ENCODE peak calls at places on chromosome 22, in nine cellular contexts. P is ovary, Q is colonic mucosa, G is heart left ventricle, H is tibial nerve, F is transverse colon, O is neuronal stem cell, L is brain microvascular endothelial cell, B is A549. J is an unnamed sample.

GRCh38 chr22:42134033-42135020 is 3.7 kb upstream of the CYP2D6 start:
- DNase-seq in P (no peak), Q (no peak), G (no peak), H (no peak), F (no peak), O (no peak), L (no peak), B (no peak), J (no peak)

GRCh38 chr22:41504397-41504796 is 35.5 kb downstream of the ACO2 start:
- DNase-seq in P (no peak), Q (no peak), G (peak), H (no peak), F (no peak), O (no peak), L (peak), B (no peak), J (no peak)

GRCh38 chr22:27238935-27239510 is 562.5 kb downstream of the MN1 start:
- DNase-seq in P (peak), Q (no peak), G (peak), H (no peak), F (no peak), O (no peak), L (peak), B (peak), J (peak)

GRCh38 chr22:49780992-49781782 is 46.5 kb downstream of the BRD1 start:
- DNase-seq in P (no peak), Q (no peak), G (no peak), H (no peak), F (no peak), O (no peak), L (no peak), B (no peak), J (no peak)

GRCh38 chr22:43144949-43145348 is 1.8 kb upstream of the MCAT start:
- DNase-seq in P (no peak), Q (no peak), G (no peak), H (no peak), F (no peak), O (no peak), L (no peak), B (no peak), J (no peak)

GRCh38 chr22:43272869-43273318 is 70.3 kb downstream of the SCUBE1 start:
- DNase-seq in P (peak), Q (no peak), G (peak), H (no peak), F (no peak), O (no peak), L (no peak), B (no peak), J (no peak)

GRCh38 chr22:25419247-25420113 is 145.0 kb upstream of the GRK3 start:
- DNase-seq in P (no peak), Q (peak), G (no peak), H (no peak), F (peak), O (no peak), L (peak), B (no peak), J (peak)

GRCh38 chr22:48051796-48052620 is 1289.6 kb downstream of the TBC1D22A start:
- DNase-seq in P (no peak), Q (no peak), G (no peak), H (no peak), F (no peak), O (no peak), L (no peak), B (no peak), J (no peak)

GRCh38 chr22:27101288-27101687 is 443.9 kb downstream of the MIAT start:
- DNase-seq in P (no peak), Q (no peak), G (no peak), H (no peak), F (no peak), O (no peak), L (no peak), B (no peak), J (no peak)

GRCh38 chr22:17968126-17968525 is 56.2 kb downstream of the MICAL3 start:
- DNase-seq in P (no peak), Q (no peak), G (no peak), H (no peak), F (no peak), O (no peak), L (no peak), B (no peak), J (no peak)

GRCh38 chr22:38756631-38757463 is 1.0 kb upstream of the SUN2 start:
- DNase-seq in P (no peak), Q (peak), G (peak), H (no peak), F (peak), O (no peak), L (no peak), B (no peak), J (no peak)

GRCh38 chr22:44667829-44668189 is 34.2 kb upstream of the PRR5 start:
- DNase-seq in P (no peak), Q (no peak), G (no peak), H (no peak), F (peak), O (no peak), L (no peak), B (no peak), J (no peak)

GRCh38 chr22:48957311-48957986 is 870.2 kb downstream of the BRD1 start:
- DNase-seq in P (no peak), Q (peak), G (no peak), H (no peak), F (peak), O (no peak), L (no peak), B (no peak), J (no peak)

GRCh38 chr22:40487663-40488249 is 117.4 kb downstream of the SGSM3 start:
- DNase-seq in P (no peak), Q (no peak), G (no peak), H (no peak), F (no peak), O (no peak), L (no peak), B (peak), J (no peak)

GRCh38 chr22:45009881-45010531 is at the start of gene PHF21B:
- DNase-seq in P (peak), Q (peak), G (peak), H (no peak), F (no peak), O (peak), L (no peak), B (peak), J (peak)

GRCh38 chr22:42174062-42174461 is 43.5 kb upstream of the CYP2D6 start:
- DNase-seq in P (no peak), Q (no peak), G (no peak), H (no peak), F (no peak), O (no peak), L (no peak), B (no peak), J (no peak)

GRCh38 chr22:50526849-50527801 is 1.7 kb upstream of the SCO2 start:
- DNase-seq in P (no peak), Q (peak), G (peak), H (no peak), F (peak), O (no peak), L (no peak), B (peak), J (peak)

GRCh38 chr22:19831016-19831415 is 23.7 kb downstream of the GNB1L start:
- DNase-seq in P (no peak), Q (peak), G (no peak), H (no peak), F (no peak), O (no peak), L (no peak), B (no peak), J (no peak)

GRCh38 chr22:46625843-46626349 is 5.7 kb downstream of the GRAMD4 start:
- DNase-seq in P (no peak), Q (no peak), G (no peak), H (no peak), F (no peak), O (no peak), L (no peak), B (no peak), J (no peak)
- H3K27ac ChIP-seq in P (no peak), Q (no peak), G (no peak), H (no peak), F (no peak), O (no peak), L (no peak), B (no peak), J (no peak)

DNA sequence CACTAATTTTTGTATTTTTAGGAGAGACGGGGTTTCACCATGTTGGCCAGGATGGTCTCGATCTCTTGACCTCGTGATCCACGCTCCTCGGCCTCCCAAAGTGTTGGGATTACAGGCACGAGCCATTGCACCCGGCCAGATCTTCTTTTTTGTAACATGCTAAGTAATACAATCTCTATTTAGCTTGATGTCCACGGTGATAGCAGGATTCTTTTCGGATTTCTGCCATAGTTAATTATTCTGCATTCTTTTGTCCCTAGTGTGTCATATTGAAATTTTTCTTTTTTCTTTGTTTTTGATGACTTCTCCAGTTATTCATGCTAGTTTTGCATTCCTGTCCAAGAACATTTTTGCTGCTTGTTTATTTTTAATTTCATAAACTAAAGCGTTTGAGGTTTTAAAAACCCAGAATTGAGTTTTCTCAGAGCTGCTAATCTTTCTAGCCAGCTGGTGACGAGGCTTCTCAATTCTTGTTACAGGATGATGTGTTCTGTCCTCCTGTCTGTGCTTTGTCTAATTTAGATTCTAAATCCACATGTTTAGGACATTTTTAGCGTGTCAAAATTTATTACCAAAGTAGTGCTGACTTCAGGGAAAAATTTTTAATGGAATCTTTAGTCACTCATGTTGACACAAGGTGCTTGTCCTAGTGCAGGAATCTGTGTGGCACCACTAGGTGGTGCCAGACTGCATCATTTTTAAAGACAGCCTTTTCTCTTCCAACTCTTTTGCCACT is 21.8 kb downstream of the NF2 start:
- DNase-seq in P (peak), Q (peak), G (peak), H (peak), F (peak), O (peak), L (peak), B (peak), J (peak)
- H3K4me3 ChIP-seq in P (no peak), Q (no peak), G (no peak), H (no peak), F (no peak), O (no peak), L (no peak), B (no peak), J (no peak)

GRCh38 chr22:35637254-35637653 is 11.0 kb upstream of the APOL6 start:
- DNase-seq in P (no peak), Q (no peak), G (no peak), H (no peak), F (no peak), O (no peak), L (no peak), B (no peak), J (no peak)

GRCh38 chr22:35632902-35633301 is 15.3 kb upstream of the APOL6 start:
- DNase-seq in P (no peak), Q (no peak), G (no peak), H (no peak), F (no peak), O (no peak), L (no peak), B (no peak), J (no peak)

GRCh38 chr22:35634015-35634414 is 14.2 kb upstream of the APOL6 start:
- DNase-seq in P (no peak), Q (no peak), G (no peak), H (no peak), F (no peak), O (no peak), L (no peak), B (peak), J (no peak)

GRCh38 chr22:35633520-35633919 is 14.7 kb upstream of the APOL6 start:
- DNase-seq in P (no peak), Q (no peak), G (no peak), H (no peak), F (no peak), O (no peak), L (no peak), B (no peak), J (no peak)

GRCh38 chr22:35634981-35635540 is 13.2 kb upstream of the APOL6 start:
- DNase-seq in P (no peak), Q (no peak), G (no peak), H (no peak), F (no peak), O (no peak), L (no peak), B (no peak), J (no peak)
- H3K27ac ChIP-seq in P (no peak), Q (no peak), G (no peak), H (no peak), F (no peak), O (no peak), L (no peak), B (no peak), J (no peak)

GRCh38 chr22:23053051-23053707 is 17.1 kb upstream of the GNAZ start:
- DNase-seq in P (no peak), Q (no peak), G (no peak), H (no peak), F (no peak), O (no peak), L (no peak), B (no peak), J (no peak)
- H3K4me3 ChIP-seq in P (no peak), Q (no peak), G (no peak), H (no peak), F (no peak), O (no peak), L (no peak), B (no peak), J (no peak)

GRCh38 chr22:33921576-33922181 is 1.4 kb upstream of the LARGE1 start:
- DNase-seq in P (peak), Q (peak), G (peak), H (peak), F (peak), O (peak), L (peak), B (peak), J (peak)

GRCh38 chr22:33922268-33922667 is 2.0 kb upstream of the LARGE1 start:
- DNase-seq in P (peak), Q (peak), G (peak), H (no peak), F (peak), O (no peak), L (peak), B (no peak), J (peak)

GRCh38 chr22:33923033-33923432 is 2.8 kb upstream of the LARGE1 start:
- DNase-seq in P (no peak), Q (no peak), G (no peak), H (no peak), F (no peak), O (no peak), L (no peak), B (no peak), J (no peak)

GRCh38 chr22:33919591-33920501 is at the start of gene LARGE1:
- DNase-seq in P (peak), Q (peak), G (peak), H (peak), F (peak), O (peak), L (no peak), B (peak), J (peak)

GRCh38 chr22:33920927-33921575 is 775 bp upstream of the LARGE1 start:
- DNase-seq in P (peak), Q (peak), G (peak), H (peak), F (peak), O (peak), L (peak), B (peak), J (peak)
- H3K27ac ChIP-seq in P (peak), Q (peak), G (peak), H (peak), F (peak), O (peak), L (no peak), B (peak), J (no peak)

DNA sequence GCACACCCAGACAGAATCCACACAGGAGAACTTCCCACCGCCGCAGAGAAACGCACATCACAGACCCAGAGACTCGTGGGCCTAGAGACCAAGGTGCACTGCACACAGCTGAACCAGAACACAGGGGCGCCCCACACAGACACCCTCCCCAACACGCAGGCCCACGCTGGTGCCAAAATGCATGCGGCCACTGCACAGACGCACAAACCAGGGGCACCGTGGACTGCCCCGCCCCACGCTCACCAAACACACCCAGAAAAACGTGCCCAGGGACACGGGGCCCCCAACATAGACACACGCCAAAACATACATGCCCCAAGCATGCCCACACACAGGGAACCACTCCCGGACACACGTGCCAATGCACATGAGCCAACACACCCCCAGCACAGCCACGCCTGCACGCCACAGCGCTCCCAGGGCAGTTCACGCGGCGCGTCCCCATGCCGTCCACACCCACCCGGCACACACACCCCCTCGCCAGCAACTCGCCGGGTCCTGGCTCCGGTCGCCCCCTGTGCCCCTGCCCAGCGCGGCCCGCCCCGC is 7.8 kb downstream of the ELFN2 start:
- DNase-seq in P (no peak), Q (no peak), G (no peak), H (no peak), F (no peak), O (no peak), L (no peak), B (no peak), J (no peak)
- H3K4me3 ChIP-seq in P (no peak), Q (no peak), G (peak), H (peak), F (peak), O (peak), L (peak), B (no peak), J (peak)

GRCh38 chr22:29141078-29141688 is 64.5 kb upstream of the EMID1 start:
- DNase-seq in P (no peak), Q (no peak), G (no peak), H (no peak), F (no peak), O (no peak), L (no peak), B (no peak), J (no peak)
- H3K27ac ChIP-seq in P (no peak), Q (no peak), G (no peak), H (no peak), F (no peak), O (no peak), L (no peak), B (no peak), J (no peak)